ENCODE peak calls at places on chromosomes 16 and 17, in four cellular contexts. G, N, K and Y are unnamed samples.

GRCh38 chr17:7218774-7219173 is 862 bp downstream of the DLG4 start:
- DNase-seq in N (no peak), K (no peak), G (no peak), Y (no peak)

GRCh38 chr16:31179747-31180458 is at the start of gene FUS:
- DNase-seq in N (peak; percentile 92), G (peak; percentile 95), K (peak; percentile 86), Y (peak; percentile 87)

GRCh38 chr16:48535369-48535787 is 74.6 kb downstream of the N4BP1 start:
- DNase-seq in K (no peak), N (no peak), G (no peak), Y (no peak)

GRCh38 chr16:24125199-24125598 is 130.9 kb upstream of the CACNG3 start:
- DNase-seq in G (peak; percentile 23), K (no peak), N (no peak), Y (no peak)

GRCh38 chr17:81254955-81255717 is 16.0 kb downstream of the NDUFAF8 start:
- DNase-seq in N (peak; percentile 82), K (no peak), G (no peak), Y (peak; percentile 99)

GRCh38 chr17:78795241-78795640 is 13.2 kb upstream of the CYTH1 start:
- DNase-seq in N (no peak), G (no peak), K (no peak), Y (no peak)

GRCh38 chr17:69714659-69715058 is 300.2 kb downstream of the MAP2K6 start:
- DNase-seq in G (no peak), K (no peak), N (no peak), Y (no peak)

GRCh38 chr16:54289242-54290051 is 2.9 kb upstream of the IRX3 start:
- DNase-seq in N (no peak), G (peak; percentile 56), K (no peak), Y (peak; percentile 45)

GRCh38 chr16:9895817-9896216 is 286.4 kb downstream of the GRIN2A start:
- DNase-seq in N (no peak), K (no peak), G (no peak), Y (no peak)

GRCh38 chr17:48444531-48445247 is 14.7 kb upstream of the SKAP1 start:
- DNase-seq in N (no peak), K (no peak), G (no peak), Y (no peak)

GRCh38 chr17:49067163-49067562 is 65.4 kb upstream of the B4GALNT2 start:
- DNase-seq in K (no peak), G (no peak), N (no peak), Y (no peak)

GRCh38 chr16:48158296-48158695 is 2.5 kb upstream of the ABCC12 start:
- DNase-seq in K (no peak), G (no peak), N (no peak), Y (no peak)

GRCh38 chr17:2680961-2681360 is 30.6 kb downstream of the CLUH start:
- DNase-seq in G (no peak), N (no peak), K (no peak), Y (no peak)

GRCh38 chr17:79009397-79010303 is at the start of gene CANT1:
- DNase-seq in N (peak; percentile 86), G (peak; percentile 87), K (peak; percentile 64), Y (peak; percentile 83)

GRCh38 chr16:85425061-85425662 is 188.0 kb upstream of the GSE1 start:
- DNase-seq in K (no peak), N (no peak), G (no peak), Y (no peak)

GRCh38 chr17:18949566-18949965 is 2.4 kb upstream of the SLC5A10 start:
- DNase-seq in N (no peak), K (no peak), G (no peak), Y (no peak)

GRCh38 chr16:1787056-1787321 is 4.2 kb downstream of the NUBP2 start:
- DNase-seq in K (no peak), N (no peak), G (no peak), Y (no peak)

GRCh38 chr16:84999857-85000480 is 11.4 kb downstream of the ZDHHC7 start:
- DNase-seq in K (no peak), N (no peak), G (no peak), Y (no peak)

GRCh38 chr17:1494203-1494602 is 1.7 kb upstream of the MYO1C start:
- DNase-seq in N (no peak), G (no peak), K (no peak), Y (no peak)

GRCh38 chr17:29197516-29198272 is 17.5 kb upstream of the MYO18A start:
- DNase-seq in G (no peak), N (no peak), K (no peak), Y (no peak)

GRCh38 chr17:49523706-49524472 is 28.8 kb downstream of the NGFR start:
- DNase-seq in K (peak; percentile 15), N (peak; percentile 15), G (no peak), Y (peak; percentile 30)

GRCh38 chr16:27982184-27982583 is 81.3 kb downstream of the GSG1L start:
- DNase-seq in G (no peak), K (no peak), N (no peak), Y (no peak)

GRCh38 chr16:29662729-29663019 is 373 bp upstream of the SPN start:
- DNase-seq in N (no peak), K (no peak), G (no peak), Y (no peak)

GRCh38 chr16:70512456-70512855 is 10.9 kb downstream of the COG4 start:
- DNase-seq in K (no peak), G (no peak), N (no peak), Y (no peak)

GRCh38 chr16:55471448-55472097 is 7.4 kb upstream of the MMP2 start:
- DNase-seq in G (no peak), N (no peak), K (no peak), Y (no peak)

GRCh38 chr16:20762404-20763123 is 1.2 kb upstream of the ACSM3 start:
- DNase-seq in K (no peak), G (no peak), N (no peak), Y (no peak)

GRCh38 chr17:19554393-19554792 is 20.7 kb downstream of the SLC47A1 start:
- DNase-seq in K (no peak), N (peak; percentile 46), G (no peak), Y (peak; percentile 4)

GRCh38 chr16:15919331-15919730 is 30.1 kb upstream of the ABCC1 start:
- DNase-seq in N (no peak), G (no peak), K (no peak), Y (no peak)

GRCh38 chr16:66278111-66278531 is 88.4 kb upstream of the CDH5 start:
- DNase-seq in N (no peak), G (no peak), K (no peak), Y (peak; percentile 30)

GRCh38 chr16:49921791-49922456 is 66.0 kb upstream of the ZNF423 start:
- DNase-seq in G (peak; percentile 67), K (peak; percentile 5), N (peak; percentile 65), Y (peak; percentile 65)

GRCh38 chr17:30922235-30922993 is 669 bp downstream of the ADAP2 start:
- DNase-seq in K (no peak), N (no peak), G (no peak), Y (peak; percentile 13)

GRCh38 chr17:49520386-49521087 is 25.4 kb downstream of the NGFR start:
- DNase-seq in K (no peak), G (no peak), N (peak; percentile 23), Y (no peak)

GRCh38 chr17:76534831-76535732 is 2.4 kb downstream of the CYGB start:
- DNase-seq in K (no peak), N (no peak), G (no peak), Y (no peak)

GRCh38 chr16:3458278-3458851 is 14.9 kb downstream of the NAA60 start:
- DNase-seq in G (peak; percentile 59), N (no peak), K (no peak), Y (peak; percentile 44)

GRCh38 chr16:3459401-3460090 is 16.1 kb downstream of the NAA60 start:
- DNase-seq in N (no peak), G (no peak), K (no peak), Y (no peak)

GRCh38 chr16:3460121-3460520 is 16.6 kb downstream of the NAA60 start:
- DNase-seq in K (no peak), N (no peak), G (no peak), Y (no peak)

GRCh38 chr16:3457434-3458252 is 14.2 kb downstream of the NAA60 start:
- DNase-seq in K (peak; percentile 78), G (peak; percentile 93), N (peak; percentile 89), Y (peak; percentile 96)

DNA sequence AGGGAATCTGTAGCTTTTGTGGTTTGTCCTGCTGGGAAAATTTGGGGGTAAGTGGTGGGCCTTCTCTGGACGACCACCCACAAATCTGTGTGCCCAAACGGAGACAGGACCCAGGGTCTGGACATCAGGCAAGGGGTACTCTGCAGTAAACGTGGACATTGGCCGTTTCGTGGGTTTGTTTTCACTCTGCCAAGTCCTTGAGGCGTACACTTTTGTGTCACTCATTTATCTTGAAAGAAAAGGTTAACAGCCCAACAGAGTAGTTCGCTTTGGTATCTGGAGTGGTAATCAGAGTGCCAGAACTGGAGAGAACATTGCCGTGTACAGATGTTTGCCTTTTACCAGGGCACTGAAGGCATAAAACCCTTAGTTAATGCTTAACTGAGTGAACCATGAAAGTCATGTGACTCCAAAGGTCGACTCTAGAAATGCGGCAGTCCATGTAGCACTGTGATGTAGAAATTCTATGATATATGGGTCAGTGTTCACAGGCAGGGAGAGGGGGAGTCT is 15.4 kb downstream of the NAA60 start:
- DNase-seq in G (no peak), K (no peak), N (no peak), Y (peak; percentile 30)
- H3K4me1 ChIP-seq in G (peaks cover 17% of the 10 kb centered on the region), K (peaks cover 42% of the 10 kb centered on the region), N (peaks cover 13% of the 10 kb centered on the region), Y (peaks cover 39% of the 10 kb centered on the region)

GRCh38 chr17:15308758-15309157 is 32.6 kb downstream of the TEKT3 start:
- DNase-seq in N (no peak), G (no peak), K (no peak), Y (no peak)
- H3K4me1 ChIP-seq in N (no peaks in the 10 kb centered on the region), G (peaks cover 2% of the 10 kb centered on the region), K (no peaks in the 10 kb centered on the region), Y (no peaks in the 10 kb centered on the region)

GRCh38 chr17:17809527-17810373 is 27.0 kb downstream of the SREBF1 start:
- DNase-seq in K (no peak), N (peak; percentile 84), G (peak; percentile 76), Y (peak; percentile 77)
- H3K4me1 ChIP-seq in K (peaks cover 14% of the 10 kb centered on the region), N (peaks cover 21% of the 10 kb centered on the region), G (peaks cover 23% of the 10 kb centered on the region), Y (peaks cover 32% of the 10 kb centered on the region)

GRCh38 chr16:67459066-67459857 is 21.7 kb downstream of the ATP6V0D1 start:
- DNase-seq in K (no peak), G (no peak), N (peak; percentile 57), Y (peak; percentile 88)
- H3K4me1 ChIP-seq in K (no peaks in the 10 kb centered on the region), G (no peaks in the 10 kb centered on the region), N (peaks cover 46% of the 10 kb centered on the region), Y (peaks cover 92% of the 10 kb centered on the region)

GRCh38 chr17:77602883-77603640 is 355.4 kb upstream of the TNRC6C start:
- DNase-seq in K (no peak), N (no peak), G (no peak), Y (no peak)

GRCh38 chr17:77606146-77606864 is 352.2 kb upstream of the TNRC6C start:
- DNase-seq in K (no peak), G (no peak), N (no peak), Y (no peak)

GRCh38 chr17:77602062-77602746 is 356.3 kb upstream of the TNRC6C start:
- DNase-seq in K (no peak), G (no peak), N (peak; percentile 61), Y (peak; percentile 17)

GRCh38 chr17:77606865-77607210 is 351.7 kb upstream of the TNRC6C start:
- DNase-seq in N (no peak), K (no peak), G (no peak), Y (no peak)

GRCh38 chr17:77604301-77605031 is 354.0 kb upstream of the TNRC6C start:
- DNase-seq in K (no peak), N (no peak), G (no peak), Y (no peak)
- H3K4me1 ChIP-seq in K (peaks cover under 1% of the 10 kb centered on the region), N (peaks cover 1% of the 10 kb centered on the region), G (peaks cover 4% of the 10 kb centered on the region), Y (peaks cover 32% of the 10 kb centered on the region)